ENCODE peak calls at places on chromosome X, in six cellular contexts. C is testis, U is tibial nerve, Y is A549, O is adrenal gland, M is ovary. G is an unnamed sample.

GRCh38 chrX:47706575-47706974 is 47.6 kb upstream of the UXT start:
- DNase-seq in C (no peak), U (no peak), Y (no peak), O (no peak), M (no peak), G (no peak)

GRCh38 chrX:97328853-97329252 is 445.1 kb downstream of the RPA4 start:
- DNase-seq in C (no peak), U (no peak), Y (no peak), O (no peak), M (no peak), G (no peak)

GRCh38 chrX:107571296-107571998 is 56.9 kb upstream of the PRPS1 start:
- DNase-seq in C (no peak), U (no peak), Y (peak), O (peak), M (no peak), G (no peak)

GRCh38 chrX:7316887-7317286 is 168.9 kb upstream of the PUDP start:
- DNase-seq in C (no peak), U (no peak), Y (no peak), O (no peak), M (no peak), G (no peak)

GRCh38 chrX:84186603-84187358 is 1.2 kb downstream of the RPS6KA6 start:
- DNase-seq in C (peak), U (peak), Y (peak), O (no peak), M (no peak), G (no peak)

GRCh38 chrX:41723821-41724220 is at the start of gene GPR82:
- DNase-seq in C (no peak), U (no peak), Y (no peak), O (no peak), M (no peak), G (no peak)

GRCh38 chrX:30283456-30284200 is 25.6 kb downstream of the NR0B1 start:
- DNase-seq in C (no peak), U (no peak), Y (peak), O (peak), M (no peak), G (no peak)

GRCh38 chrX:43898406-43898805 is 16.2 kb upstream of the MAOB start:
- DNase-seq in C (no peak), U (no peak), Y (no peak), O (no peak), M (no peak), G (no peak)

GRCh38 chrX:124726881-124727280 is 380.5 kb downstream of the SH2D1A start:
- DNase-seq in C (no peak), U (no peak), Y (no peak), O (no peak), M (no peak), G (no peak)

GRCh38 chrX:108091878-108092291 is 307 bp downstream of the ATG4A start:
- DNase-seq in C (no peak), U (no peak), Y (no peak), O (peak), M (no peak), G (no peak)

GRCh38 chrX:154298312-154298711 is 2.7 kb downstream of the TKTL1 start:
- DNase-seq in C (no peak), U (no peak), Y (no peak), O (no peak), M (no peak), G (no peak)

GRCh38 chrX:40152706-40153334 is 55.1 kb upstream of the BCOR start:
- DNase-seq in C (no peak), U (no peak), Y (peak), O (peak), M (peak), G (no peak)

GRCh38 chrX:14032383-14032782 is 2.7 kb upstream of the GEMIN8 start:
- DNase-seq in C (peak), U (peak), Y (peak), O (peak), M (peak), G (no peak)

GRCh38 chrX:131728295-131729145 is 184.6 kb downstream of the OR13H1 start:
- DNase-seq in C (peak), U (no peak), Y (no peak), O (no peak), M (peak), G (peak)

GRCh38 chrX:48966796-48967579 is 4.7 kb downstream of the KCND1 start:
- DNase-seq in C (no peak), U (no peak), Y (no peak), O (no peak), M (no peak), G (no peak)

GRCh38 chrX:103794117-103794516 is 17.5 kb downstream of the PLP1 start:
- DNase-seq in C (no peak), U (no peak), Y (no peak), O (no peak), M (no peak), G (no peak)

GRCh38 chrX:30141966-30142365 is 73.4 kb upstream of the MAGEB2 start:
- DNase-seq in C (peak), U (no peak), Y (peak), O (peak), M (no peak), G (no peak)

GRCh38 chrX:101642086-101642485 is 17.6 kb downstream of the ARMCX2 start:
- DNase-seq in C (no peak), U (no peak), Y (no peak), O (no peak), M (no peak), G (no peak)

GRCh38 chrX:22351966-22352365 is 79.3 kb downstream of the CBLL2 start:
- DNase-seq in C (no peak), U (no peak), Y (no peak), O (no peak), M (no peak), G (no peak)

GRCh38 chrX:126141014-126141413 is 25.1 kb downstream of the DCAF12L2 start:
- DNase-seq in C (no peak), U (no peak), Y (no peak), O (no peak), M (no peak), G (no peak)

GRCh38 chrX:126137899-126138298 is 28.2 kb downstream of the DCAF12L2 start:
- DNase-seq in C (peak), U (no peak), Y (no peak), O (no peak), M (no peak), G (no peak)
- TF ChIP-seq CTCF in C (peak), U (no peak), Y (no peak), O (no peak), M (no peak), G (no peak)

GRCh38 chrX:10109695-10110094 is 47.1 kb upstream of the CLCN4 start:
- DNase-seq in C (peak), U (no peak), Y (no peak), O (no peak), M (peak), G (no peak)

GRCh38 chrX:10110984-10111363 is 45.8 kb upstream of the CLCN4 start:
- DNase-seq in C (peak), U (no peak), Y (no peak), O (no peak), M (no peak), G (no peak)

GRCh38 chrX:10110316-10110932 is 46.4 kb upstream of the CLCN4 start:
- DNase-seq in C (no peak), U (no peak), Y (no peak), O (no peak), M (no peak), G (no peak)

GRCh38 chrX:10112510-10112909 is 44.3 kb upstream of the CLCN4 start:
- DNase-seq in C (no peak), U (no peak), Y (no peak), O (no peak), M (no peak), G (no peak)

GRCh38 chrX:10111364-10112148 is 45.2 kb upstream of the CLCN4 start:
- DNase-seq in C (peak), U (no peak), Y (no peak), O (peak), M (peak), G (no peak)
- TF ChIP-seq POLR2A in C (no peak), U (no peak), Y (no peak), O (no peak), M (no peak), G (no peak)

DNA sequence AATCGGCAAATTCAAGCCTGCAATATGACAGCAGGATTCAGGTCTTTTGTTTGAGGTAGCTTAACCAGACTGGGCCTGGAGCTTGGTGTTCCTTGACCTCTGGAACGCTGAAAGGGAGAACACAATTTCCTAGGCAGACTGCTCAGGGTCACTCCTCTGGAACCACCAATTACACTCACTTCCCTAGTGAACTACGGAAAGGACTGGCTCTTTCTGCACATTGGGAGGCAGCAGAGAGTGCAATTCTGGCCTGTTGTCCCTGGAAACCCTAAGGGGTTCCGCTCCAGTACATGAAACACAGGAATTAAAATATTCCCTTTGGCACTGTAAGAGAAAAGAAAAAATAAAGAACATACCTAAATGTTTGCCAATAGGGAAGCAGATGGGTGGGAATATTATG is 58.6 kb downstream of the GPC3 start:
- DNase-seq in C (no peak), U (no peak), Y (no peak), O (no peak), M (no peak), G (no peak)
- TF ChIP-seq CTCF in C (no peak), U (no peak), Y (no peak), O (no peak), M (no peak), G (no peak)

GRCh38 chrX:78643874-78644273 is 15.3 kb downstream of the RTL3 start:
- DNase-seq in C (no peak), U (no peak), Y (no peak), O (no peak), M (no peak), G (no peak)
- TF ChIP-seq POLR2A in C (no peak), U (no peak), Y (no peak), O (no peak), M (no peak), G (no peak)

DNA sequence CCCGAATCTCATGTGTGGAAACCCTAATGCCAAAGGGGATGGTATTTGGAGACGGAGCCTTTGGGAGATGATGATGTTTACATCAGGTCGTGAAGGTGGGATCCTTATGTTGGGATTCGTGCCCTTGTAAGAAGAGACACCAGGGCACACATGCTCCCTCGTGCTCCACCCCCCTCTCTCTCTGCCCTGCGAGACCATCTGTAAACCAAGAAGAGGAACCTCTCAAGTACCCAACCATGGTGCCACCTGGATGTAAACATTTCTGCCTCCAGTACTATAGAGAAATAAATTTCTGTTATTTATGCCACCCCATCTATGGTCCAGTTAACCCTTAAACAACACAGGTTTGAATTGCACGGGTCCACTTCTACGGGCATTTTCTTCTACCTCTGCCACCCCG is 179.4 kb downstream of the DHRSX start:
- DNase-seq in C (no peak), U (no peak), Y (no peak), O (no peak), M (no peak), G (no peak)
- TF ChIP-seq CTCF in C (no peak), U (no peak), Y (no peak), O (no peak), M (no peak), G (no peak)

GRCh38 chrX:68693481-68694410 is 46.3 kb downstream of the STARD8 start:
- DNase-seq in C (peak), U (peak), Y (no peak), O (peak), M (peak), G (peak)
- TF ChIP-seq POLR2A in C (no peak), U (peak), Y (no peak), O (peak), M (peak), G (no peak)

GRCh38 chrX:129462707-129463106 is 60.6 kb downstream of the SMARCA1 start:
- DNase-seq in C (no peak), U (no peak), Y (peak), O (no peak), M (no peak), G (no peak)
- TF ChIP-seq CTCF in C (no peak), U (no peak), Y (peak), O (peak), M (no peak), G (no peak)

GRCh38 chrX:74421181-74422028 is at the start of gene SLC16A2:
- DNase-seq in C (peak), U (peak), Y (peak), O (peak), M (peak), G (peak)
- TF ChIP-seq POLR2A in C (no peak), U (no peak), Y (peak), O (peak), M (no peak), G (no peak)

GRCh38 chrX:8869812-8870211 is 68.6 kb upstream of the FAM9A start:
- DNase-seq in C (no peak), U (no peak), Y (no peak), O (no peak), M (no peak), G (no peak)

GRCh38 chrX:8868070-8868795 is 67.0 kb upstream of the FAM9A start:
- DNase-seq in C (no peak), U (no peak), Y (peak), O (no peak), M (no peak), G (no peak)

GRCh38 chrX:8867454-8867853 is 66.3 kb upstream of the FAM9A start:
- DNase-seq in C (no peak), U (no peak), Y (no peak), O (no peak), M (no peak), G (no peak)

GRCh38 chrX:8870411-8870810 is 69.2 kb upstream of the FAM9A start:
- DNase-seq in C (no peak), U (no peak), Y (no peak), O (no peak), M (no peak), G (no peak)

GRCh38 chrX:8868906-8869305 is 67.7 kb upstream of the FAM9A start:
- DNase-seq in C (no peak), U (no peak), Y (no peak), O (no peak), M (no peak), G (no peak)
- TF ChIP-seq CTCF in C (peak), U (no peak), Y (peak), O (peak), M (no peak), G (no peak)

GRCh38 chrX:37667141-37667540 is 18.4 kb upstream of the XK start:
- DNase-seq in C (no peak), U (no peak), Y (no peak), O (no peak), M (no peak), G (no peak)

GRCh38 chrX:37677243-37677642 is 8.3 kb upstream of the XK start:
- DNase-seq in C (no peak), U (no peak), Y (no peak), O (no peak), M (no peak), G (no peak)

GRCh38 chrX:37677765-37678164 is 7.8 kb upstream of the XK start:
- DNase-seq in C (no peak), U (no peak), Y (no peak), O (no peak), M (no peak), G (no peak)

GRCh38 chrX:37672563-37672962 is 13.0 kb upstream of the XK start:
- DNase-seq in C (no peak), U (no peak), Y (no peak), O (no peak), M (no peak), G (no peak)
- TF ChIP-seq POLR2A in C (no peak), U (no peak), Y (no peak), O (no peak), M (no peak), G (no peak)